ENCODE peak calls at places on chromosomes 5 and 9, in ten cellular contexts. F, G, V, E, W, T, Z, Q, A and B are unnamed samples.

GRCh38 chr9:135804588-135805421 is 102.5 kb downstream of the CAMSAP1 start:
- DNase-seq in W (no peak), E (no peak), G (no peak), V (no peak), A (no peak), Z (no peak), T (no peak), Q (no peak), F (no peak), B (no peak)

GRCh38 chr9:133023117-133023890 is 7.5 kb upstream of the GTF3C5 start:
- DNase-seq in F (no peak), W (no peak), A (peak; percentile 60), V (no peak), E (no peak), T (no peak), G (no peak), Z (no peak), Q (no peak), B (no peak)

GRCh38 chr5:159982421-159983173 is 26.3 kb upstream of the TTC1 start:
- DNase-seq in A (no peak), T (no peak), W (no peak), Z (no peak), Q (no peak), E (no peak), F (no peak), V (peak; percentile 89), G (no peak), B (no peak)

GRCh38 chr5:2902742-2903297 is 151.3 kb upstream of the IRX2 start:
- DNase-seq in E (peak; percentile 51), V (no peak), W (no peak), G (no peak), T (no peak), Q (no peak), A (no peak), Z (no peak), F (no peak), B (no peak)

GRCh38 chr9:136143215-136144001 is 24.7 kb upstream of the TMEM250 start:
- DNase-seq in G (peak; percentile 74), T (no peak), V (no peak), E (no peak), Z (no peak), A (no peak), F (peak; percentile 40), Q (no peak), W (no peak), B (no peak)

GRCh38 chr5:177382423-177383029 is 1.7 kb upstream of the SLC34A1 start:
- DNase-seq in Z (no peak), T (no peak), Q (peak; percentile 73), A (peak; percentile 37), E (no peak), F (no peak), V (peak; percentile 22), W (no peak), G (no peak), B (no peak)

GRCh38 chr5:102971693-102972293 is 148.1 kb downstream of the GIN1 start:
- DNase-seq in V (peak; percentile 8), G (peak; percentile 6), Z (no peak), A (no peak), Q (no peak), T (no peak), W (no peak), E (no peak), F (peak; percentile 42), B (peak; percentile 23)

GRCh38 chr5:132753135-132753987 is 6.1 kb downstream of the CCNI2 start:
- DNase-seq in F (no peak), E (no peak), Q (peak; percentile 53), T (no peak), A (peak; percentile 21), Z (no peak), G (peak; percentile 46), V (no peak), W (no peak), B (no peak)

GRCh38 chr5:7546555-7546954 is 150.6 kb downstream of the ADCY2 start:
- DNase-seq in G (no peak), V (no peak), Z (no peak), T (no peak), E (no peak), F (no peak), W (no peak), A (no peak), Q (no peak), B (no peak)

GRCh38 chr9:137138058-137138697 is 776 bp upstream of the GRIN1 start:
- DNase-seq in Z (no peak), T (no peak), F (peak; percentile 97), Q (no peak), G (no peak), W (no peak), A (no peak), V (no peak), E (no peak), B (no peak)

GRCh38 chr5:115402092-115402491 is 105.6 kb upstream of the CCDC112 start:
- DNase-seq in G (no peak), W (no peak), F (no peak), A (no peak), Q (no peak), E (no peak), T (no peak), V (no peak), Z (no peak), B (no peak)

GRCh38 chr5:131270809-131271208 is 7.0 kb downstream of the CDC42SE2 start:
- DNase-seq in E (no peak), T (no peak), G (no peak), Q (no peak), V (peak; percentile 65), F (no peak), W (no peak), A (no peak), Z (no peak), B (no peak)

GRCh38 chr9:119368681-119369581 is at the start of gene BRINP1:
- DNase-seq in Z (no peak), W (peak; percentile 6), T (no peak), Q (peak; percentile 15), V (peak; percentile 26), E (no peak), F (peak; percentile 86), A (no peak), G (no peak), B (no peak)

GRCh38 chr5:159504106-159504856 is 174.0 kb upstream of the IL12B start:
- DNase-seq in Q (no peak), W (no peak), A (no peak), E (no peak), T (no peak), G (no peak), F (no peak), Z (no peak), V (peak; percentile 14), B (no peak)

GRCh38 chr5:181160144-181160754 is 12.9 kb downstream of the OR2V2 start:
- DNase-seq in G (peak; percentile 46), Q (peak; percentile 22), E (peak; percentile 89), A (peak; percentile 95), V (peak; percentile 33), W (no peak), Z (no peak), T (peak; percentile 70), F (peak; percentile 15), B (no peak)

GRCh38 chr5:1524799-1525623 is 1.3 kb upstream of the LPCAT1 start:
- DNase-seq in W (no peak), E (peak; percentile 88), A (no peak), G (no peak), Z (no peak), Q (peak; percentile 10), F (no peak), T (no peak), V (no peak), B (no peak)

GRCh38 chr5:147901555-147901954 is 4.8 kb downstream of the C5orf46 start:
- DNase-seq in Q (no peak), W (no peak), G (no peak), F (no peak), T (no peak), Z (no peak), V (no peak), E (no peak), A (no peak), B (no peak)

GRCh38 chr5:143041972-143042770 is 272.0 kb downstream of the ARHGAP26 start:
- DNase-seq in Q (no peak), W (peak; percentile 24), T (no peak), V (no peak), F (peak; percentile 74), A (no peak), Z (no peak), E (no peak), G (no peak), B (no peak)

GRCh38 chr9:133935328-133936040 is 56.6 kb downstream of the VAV2 start:
- DNase-seq in T (no peak), G (no peak), W (no peak), V (no peak), Q (peak; percentile 93), E (no peak), A (no peak), Z (no peak), F (no peak), B (no peak)

GRCh38 chr9:129327552-129328283 is 149.7 kb upstream of the IER5L start:
- DNase-seq in V (peak; percentile 48), E (no peak), Q (no peak), W (no peak), Z (no peak), A (no peak), T (no peak), F (peak; percentile 31), G (no peak), B (no peak)

GRCh38 chr9:114007991-114008666 is 70.0 kb downstream of the AMBP start:
- DNase-seq in F (no peak), V (no peak), E (peak; percentile 64), A (no peak), W (no peak), Z (no peak), Q (peak; percentile 9), T (no peak), G (no peak), B (no peak)

GRCh38 chr5:179233909-179234562 is 111.2 kb downstream of the ADAMTS2 start:
- DNase-seq in V (no peak), F (no peak), A (no peak), W (no peak), Z (no peak), Q (peak; percentile 5), G (no peak), E (peak; percentile 65), T (no peak), B (no peak)

GRCh38 chr9:136074706-136075105 is 20.4 kb downstream of the NACC2 start:
- DNase-seq in G (no peak), V (no peak), E (no peak), W (no peak), F (no peak), A (no peak), T (no peak), Z (no peak), Q (no peak), B (no peak)

GRCh38 chr9:134165357-134166315 is 1.3 kb upstream of the RNU6ATAC start:
- DNase-seq in Z (peak; percentile 29), V (peak; percentile 41), A (peak; percentile 45), E (no peak), F (no peak), G (no peak), T (peak; percentile 12), Q (peak; percentile 45), W (no peak), B (no peak)

GRCh38 chr9:97500263-97500662 is 1.2 kb upstream of the TMOD1 start:
- DNase-seq in T (no peak), G (no peak), Q (no peak), Z (no peak), F (no peak), W (no peak), A (no peak), V (no peak), E (no peak), B (no peak)

GRCh38 chr9:83401328-83401895 is 136.8 kb downstream of the FRMD3 start:
- DNase-seq in F (no peak), A (no peak), V (no peak), E (no peak), T (no peak), G (no peak), Q (no peak), Z (no peak), W (no peak), B (no peak)

GRCh38 chr5:131373265-131373664 is 109.4 kb downstream of the CDC42SE2 start:
- DNase-seq in Q (no peak), G (no peak), F (no peak), W (no peak), E (no peak), T (no peak), Z (no peak), V (no peak), A (no peak), B (no peak)

GRCh38 chr5:112738180-112738560 is 485 bp downstream of the APC start:
- DNase-seq in T (no peak), Q (no peak), A (peak; percentile 1), G (no peak), W (no peak), Z (no peak), V (peak; percentile 3), E (no peak), F (peak; percentile 9), B (no peak)